ENCODE peak calls at places on chromosomes 6 and 20, in ten cellular contexts. H is fibroblast of pulmonary artery, P is astrocyte of the spinal cord, A is Daoy, B is mesenchymal stem cell, T is GM12865, I is GM13976, D is adrenal gland, L is fibroblast of the aortic adventitia, X is T follicular helper cell. J is an unnamed sample.

GRCh38 chr6:144673807-144674206 is 388.7 kb downstream of the UTRN start:
- DNase-seq in T (no peak), A (no peak), D (no peak), L (no peak), B (no peak), P (no peak), I (no peak), X (no peak), H (no peak), J (no peak)

GRCh38 chr20:23037017-23037481 is 1.9 kb downstream of the SSTR4 start:
- DNase-seq in T (no peak), D (no peak), I (no peak), L (no peak), B (no peak), X (no peak), A (no peak), H (no peak), P (no peak), J (no peak)

GRCh38 chr20:43726811-43727338 is at the start of gene GTSF1L:
- DNase-seq in I (no peak), P (peak), T (no peak), H (peak), X (no peak), B (no peak), L (peak), D (no peak), A (peak), J (no peak)

GRCh38 chr20:53914091-53914860 is 156.1 kb downstream of the BCAS1 start:
- DNase-seq in D (no peak), A (peak), T (no peak), I (no peak), X (no peak), H (peak), B (peak), P (peak), L (peak), J (no peak)

GRCh38 chr6:62272118-62272517 is 13.9 kb downstream of the KHDRBS2 start:
- DNase-seq in B (no peak), I (no peak), A (no peak), P (no peak), X (no peak), L (no peak), D (no peak), T (no peak), H (no peak), J (no peak)

GRCh38 chr6:149852180-149852579 is 12.0 kb downstream of the LRP11 start:
- DNase-seq in A (peak), B (peak), T (peak), L (peak), P (peak), X (no peak), D (no peak), I (peak), H (peak), J (no peak)

GRCh38 chr20:48771542-48771941 is 56.3 kb downstream of the PREX1 start:
- DNase-seq in L (peak), B (no peak), T (no peak), D (no peak), H (peak), P (peak), I (no peak), X (no peak), A (peak), J (no peak)

GRCh38 chr6:38503032-38503784 is 136.5 kb downstream of the BTBD9 start:
- DNase-seq in D (no peak), X (no peak), B (no peak), L (no peak), A (no peak), T (no peak), H (no peak), P (no peak), I (no peak), J (no peak)

GRCh38 chr20:44728835-44729342 is 13.7 kb downstream of the CCN5 start:
- DNase-seq in D (peak), X (no peak), H (peak), B (peak), L (peak), A (peak), I (no peak), P (peak), T (no peak), J (peak)

GRCh38 chr20:47785321-47785899 is at the start of gene SULF2:
- DNase-seq in L (no peak), B (peak), A (no peak), P (no peak), D (peak), T (no peak), I (peak), H (peak), X (no peak), J (no peak)

GRCh38 chr20:37879003-37879599 is 23.8 kb upstream of the VSTM2L start:
- DNase-seq in I (no peak), B (no peak), L (no peak), D (no peak), A (no peak), P (no peak), X (no peak), H (no peak), T (no peak), J (no peak)

GRCh38 chr6:42199106-42199981 is 4.6 kb upstream of the GUCA1B start:
- DNase-seq in I (no peak), B (peak), H (peak), D (peak), L (peak), P (peak), X (no peak), A (peak), T (peak), J (no peak)

GRCh38 chr20:57106030-57106682 is 160.3 kb downstream of the BMP7 start:
- DNase-seq in D (no peak), T (no peak), P (no peak), I (no peak), B (no peak), X (no peak), A (peak), H (no peak), L (no peak), J (no peak)

GRCh38 chr20:5504061-5504739 is 187.4 kb upstream of the PROKR2 start:
- DNase-seq in X (no peak), P (peak), T (peak), H (peak), D (peak), B (no peak), I (peak), A (peak), L (peak), J (peak)